ENCODE peak calls at places on chromosomes 4 and X, in ten cellular contexts. A, F, Z, W, E, V, K, G, P and R are unnamed samples.

GRCh38 chrX:118530537-118530936 is 34.9 kb downstream of the DOCK11 start:
- DNase-seq in A (peak), F (no peak), Z (no peak), W (no peak), E (peak), V (no peak), K (no peak), G (no peak), P (no peak), R (no peak)

GRCh38 chr4:166324321-166324720 is 451.3 kb downstream of the TLL1 start:
- DNase-seq in A (peak), F (no peak), Z (no peak), W (no peak), E (no peak), V (peak), K (no peak), G (peak), P (peak), R (no peak)

GRCh38 chr4:139595989-139596679 is 40.1 kb upstream of the SETD7 start:
- DNase-seq in A (peak), F (no peak), Z (no peak), W (no peak), E (peak), V (peak), K (no peak), G (no peak), P (peak), R (no peak)

GRCh38 chr4:16995451-16995850 is 97.0 kb upstream of the LDB2 start:
- DNase-seq in A (no peak), F (no peak), Z (no peak), W (no peak), E (peak), V (no peak), K (no peak), G (no peak), P (no peak), R (no peak)

GRCh38 chr4:143482753-143483362 is 30.6 kb upstream of the SMARCA5 start:
- DNase-seq in A (peak), F (peak), Z (no peak), W (no peak), E (peak), V (peak), K (no peak), G (no peak), P (peak), R (no peak)

GRCh38 chr4:165711912-165712311 is 161.1 kb upstream of the TLL1 start:
- DNase-seq in A (no peak), F (no peak), Z (no peak), W (no peak), E (no peak), V (no peak), K (no peak), G (no peak), P (no peak), R (no peak)

GRCh38 chr4:105473340-105474109 is at the start of gene PPA2:
- DNase-seq in A (peak), F (peak), Z (peak), W (peak), E (peak), V (peak), K (peak), G (peak), P (peak), R (peak)

GRCh38 chrX:118347131-118347530 is 1.2 kb downstream of the WDR44 start:
- DNase-seq in A (peak), F (no peak), Z (no peak), W (no peak), E (peak), V (no peak), K (no peak), G (peak), P (peak), R (no peak)

GRCh38 chr4:77215107-77215506 is 58.1 kb downstream of the CCNG2 start:
- DNase-seq in A (no peak), F (no peak), Z (no peak), W (no peak), E (no peak), V (no peak), K (no peak), G (no peak), P (no peak), R (no peak)

GRCh38 chr4:55706526-55706925 is 70.4 kb upstream of the NMU start:
- DNase-seq in A (peak), F (no peak), Z (no peak), W (no peak), E (no peak), V (no peak), K (no peak), G (no peak), P (no peak), R (no peak)

GRCh38 chr4:104906274-104906673 is 240.4 kb upstream of the TET2 start:
- DNase-seq in A (no peak), F (no peak), Z (no peak), W (no peak), E (no peak), V (no peak), K (no peak), G (peak), P (peak), R (no peak)

GRCh38 chr4:163536101-163536500 is 41.6 kb downstream of the TMA16 start:
- DNase-seq in A (no peak), F (no peak), Z (no peak), W (no peak), E (no peak), V (no peak), K (no peak), G (no peak), P (no peak), R (no peak)

GRCh38 chrX:107576841-107577240 is 51.5 kb upstream of the PRPS1 start:
- DNase-seq in A (no peak), F (no peak), Z (no peak), W (no peak), E (no peak), V (no peak), K (no peak), G (no peak), P (no peak), R (no peak)

GRCh38 chr4:156710571-156711195 is 260.9 kb downstream of the PDGFC start:
- DNase-seq in A (peak), F (no peak), Z (no peak), W (no peak), E (peak), V (no peak), K (no peak), G (no peak), P (peak), R (no peak)

GRCh38 chr4:169437299-169438047 is 166.7 kb upstream of the SH3RF1 start:
- DNase-seq in A (no peak), F (no peak), Z (no peak), W (no peak), E (no peak), V (no peak), K (no peak), G (no peak), P (no peak), R (no peak)

GRCh38 chr4:135240796-135241195 is 1039.2 kb upstream of the PABPC4L start:
- DNase-seq in A (no peak), F (no peak), Z (no peak), W (no peak), E (no peak), V (no peak), K (no peak), G (no peak), P (no peak), R (no peak)

GRCh38 chr4:186228514-186228894 is 1.2 kb downstream of the KLKB1 start:
- DNase-seq in A (peak), F (no peak), Z (no peak), W (no peak), E (no peak), V (no peak), K (no peak), G (no peak), P (no peak), R (no peak)

GRCh38 chr4:26822546-26822945 is 38.1 kb upstream of the STIM2 start:
- DNase-seq in A (no peak), F (no peak), Z (no peak), W (no peak), E (no peak), V (no peak), K (no peak), G (no peak), P (no peak), R (no peak)

GRCh38 chr4:150591284-150591874 is 9.4 kb downstream of the MAB21L2 start:
- DNase-seq in A (no peak), F (no peak), Z (no peak), W (no peak), E (no peak), V (peak), K (no peak), G (no peak), P (peak), R (no peak)

GRCh38 chrX:30816079-30816478 is 73.0 kb downstream of the TAB3 start:
- DNase-seq in A (no peak), F (no peak), Z (no peak), W (no peak), E (no peak), V (no peak), K (no peak), G (no peak), P (no peak), R (no peak)

GRCh38 chr4:142663828-142664227 is 182.3 kb downstream of the INPP4B start:
- DNase-seq in A (peak), F (no peak), Z (no peak), W (no peak), E (peak), V (no peak), K (no peak), G (no peak), P (peak), R (no peak)

GRCh38 chrX:49930046-49930445 is 7.7 kb downstream of the CLCN5 start:
- DNase-seq in A (no peak), F (no peak), Z (no peak), W (no peak), E (no peak), V (no peak), K (no peak), G (no peak), P (no peak), R (no peak)

GRCh38 chrX:151701531-151701930 is 6.3 kb downstream of the PRRG3 start:
- DNase-seq in A (no peak), F (no peak), Z (no peak), W (no peak), E (no peak), V (no peak), K (no peak), G (no peak), P (no peak), R (no peak)

GRCh38 chr4:8330821-8331566 is 61.4 kb downstream of the HTRA3 start:
- DNase-seq in A (no peak), F (no peak), Z (peak), W (no peak), E (peak), V (no peak), K (no peak), G (no peak), P (no peak), R (peak)

GRCh38 chr4:188178276-188178675 is 39.0 kb downstream of the TRIML1 start:
- DNase-seq in A (peak), F (no peak), Z (no peak), W (no peak), E (no peak), V (no peak), K (no peak), G (no peak), P (peak), R (no peak)

GRCh38 chr4:186068581-186069402 is at the start of gene TLR3:
- DNase-seq in A (peak), F (no peak), Z (no peak), W (no peak), E (peak), V (peak), K (no peak), G (no peak), P (peak), R (no peak)

GRCh38 chr4:151806511-151806927 is 45.7 kb upstream of the GATB start:
- DNase-seq in A (peak), F (no peak), Z (no peak), W (peak), E (peak), V (peak), K (no peak), G (no peak), P (peak), R (peak)

GRCh38 chrX:155115174-155115830 is 44.0 kb downstream of the BRCC3 start:
- DNase-seq in A (no peak), F (no peak), Z (no peak), W (no peak), E (no peak), V (no peak), K (no peak), G (no peak), P (no peak), R (no peak)

GRCh38 chr4:137451150-137451850 is 81.0 kb downstream of the PCDH18 start:
- DNase-seq in A (no peak), F (no peak), Z (no peak), W (no peak), E (no peak), V (no peak), K (no peak), G (no peak), P (no peak), R (no peak)